ENCODE peak calls at places on chromosomes 7 and 10, in four cellular contexts. One of them, this sample, is unnamed.

GRCh38 chr10:119339099-119339498 is 131.7 kb downstream of the GRK5 start:
- DNase-seq in activated T-cell treated with anti-CD3 and anti-CD28 coated beads for 24 hours: no peak
- DNase-seq in smooth muscle cell of the brain vasculature: no peak
- DNase-seq in mesendoderm: no peak
- DNase-seq in this sample: no peak

GRCh38 chr7:82443801-82444219 is 233 bp upstream of the CACNA2D1 start:
- DNase-seq in activated T-cell treated with anti-CD3 and anti-CD28 coated beads for 24 hours: no peak
- DNase-seq in smooth muscle cell of the brain vasculature: peak
- DNase-seq in mesendoderm: peak
- DNase-seq in this sample: no peak

GRCh38 chr10:12259988-12260387 is 64.0 kb downstream of the CDC123 start:
- DNase-seq in activated T-cell treated with anti-CD3 and anti-CD28 coated beads for 24 hours: no peak
- DNase-seq in smooth muscle cell of the brain vasculature: no peak
- DNase-seq in mesendoderm: no peak
- DNase-seq in this sample: no peak

GRCh38 chr7:98286701-98287485 is 5.4 kb downstream of the BRI3 start:
- DNase-seq in activated T-cell treated with anti-CD3 and anti-CD28 coated beads for 24 hours: no peak
- DNase-seq in smooth muscle cell of the brain vasculature: no peak
- DNase-seq in mesendoderm: no peak
- DNase-seq in this sample: no peak

GRCh38 chr10:125823663-125824251 is 411 bp downstream of the BCCIP start:
- DNase-seq in activated T-cell treated with anti-CD3 and anti-CD28 coated beads for 24 hours: no peak
- DNase-seq in smooth muscle cell of the brain vasculature: no peak
- DNase-seq in mesendoderm: no peak
- DNase-seq in this sample: no peak

GRCh38 chr10:91759581-91759986 is 38.6 kb upstream of the TNKS2 start:
- DNase-seq in activated T-cell treated with anti-CD3 and anti-CD28 coated beads for 24 hours: no peak
- DNase-seq in smooth muscle cell of the brain vasculature: no peak
- DNase-seq in mesendoderm: peak
- DNase-seq in this sample: no peak

GRCh38 chr10:68348265-68348741 is 15.6 kb upstream of the PBLD start:
- DNase-seq in activated T-cell treated with anti-CD3 and anti-CD28 coated beads for 24 hours: peak
- DNase-seq in smooth muscle cell of the brain vasculature: no peak
- DNase-seq in mesendoderm: peak
- DNase-seq in this sample: no peak

GRCh38 chr7:142811154-142811737 is 40.5 kb downstream of the PRSS2 start:
- DNase-seq in activated T-cell treated with anti-CD3 and anti-CD28 coated beads for 24 hours: no peak
- DNase-seq in smooth muscle cell of the brain vasculature: peak
- DNase-seq in mesendoderm: peak
- DNase-seq in this sample: no peak

GRCh38 chr7:139777304-139777890 is 401 bp downstream of the HIPK2 start:
- DNase-seq in activated T-cell treated with anti-CD3 and anti-CD28 coated beads for 24 hours: no peak
- DNase-seq in smooth muscle cell of the brain vasculature: no peak
- DNase-seq in mesendoderm: peak
- DNase-seq in this sample: no peak

GRCh38 chr7:66557214-66558200 is 71.2 kb upstream of the KCTD7 start:
- DNase-seq in activated T-cell treated with anti-CD3 and anti-CD28 coated beads for 24 hours: peak
- DNase-seq in smooth muscle cell of the brain vasculature: no peak
- DNase-seq in mesendoderm: peak
- DNase-seq in this sample: peak

GRCh38 chr7:50718876-50719275 is 63.8 kb downstream of the GRB10 start:
- DNase-seq in activated T-cell treated with anti-CD3 and anti-CD28 coated beads for 24 hours: no peak
- DNase-seq in smooth muscle cell of the brain vasculature: no peak
- DNase-seq in mesendoderm: no peak
- DNase-seq in this sample: no peak

GRCh38 chr7:127252736-127253288 is at the start of gene GRM8:
- DNase-seq in activated T-cell treated with anti-CD3 and anti-CD28 coated beads for 24 hours: no peak
- DNase-seq in smooth muscle cell of the brain vasculature: no peak
- DNase-seq in mesendoderm: peak
- DNase-seq in this sample: no peak

GRCh38 chr10:129888784-129889616 is 75.1 kb downstream of the EBF3 start:
- DNase-seq in activated T-cell treated with anti-CD3 and anti-CD28 coated beads for 24 hours: peak
- DNase-seq in smooth muscle cell of the brain vasculature: no peak
- DNase-seq in mesendoderm: peak
- DNase-seq in this sample: peak

GRCh38 chr7:131370523-131370968 is 42.9 kb downstream of the MKLN1 start:
- DNase-seq in activated T-cell treated with anti-CD3 and anti-CD28 coated beads for 24 hours: peak
- DNase-seq in smooth muscle cell of the brain vasculature: no peak
- DNase-seq in mesendoderm: peak
- DNase-seq in this sample: peak

GRCh38 chr10:81081887-81082620 is 544.4 kb downstream of the SH2D4B start:
- DNase-seq in activated T-cell treated with anti-CD3 and anti-CD28 coated beads for 24 hours: no peak
- DNase-seq in smooth muscle cell of the brain vasculature: no peak
- DNase-seq in mesendoderm: peak
- DNase-seq in this sample: no peak